ENCODE peak calls at places on chromosomes 3 and 15, in eight cellular contexts. M is T-cell; O is left cardiac atrium; V is RPMI8226; E is NCI-H774; F is CD8-positive, alpha-beta T cell; G is NCI-H1105; U is DMS53. H is an unnamed sample.

GRCh38 chr3:11601446-11602241 is 42.1 kb downstream of the VGLL4 start:
- DNase-seq in M (no peak), F (no peak), U (no peak), V (no peak), O (peak), E (no peak), G (no peak), H (no peak)

GRCh38 chr3:169348981-169349942 is 314.2 kb downstream of the MECOM start:
- DNase-seq in F (no peak), O (no peak), E (no peak), G (no peak), V (no peak), U (no peak), M (no peak), H (no peak)

GRCh38 chr3:137065381-137065780 is 107.6 kb downstream of the IL20RB start:
- DNase-seq in M (no peak), U (no peak), V (no peak), G (no peak), O (no peak), E (no peak), F (no peak), H (no peak)

GRCh38 chr3:130761730-130762311 is 15.2 kb upstream of the PIK3R4 start:
- DNase-seq in V (no peak), M (no peak), O (no peak), E (no peak), F (no peak), G (no peak), U (no peak), H (no peak)

GRCh38 chr3:163490119-163490518 is 1588.2 kb downstream of the SI start:
- DNase-seq in V (peak), U (peak), F (no peak), M (no peak), G (peak), E (no peak), O (no peak), H (peak)

GRCh38 chr15:67117356-67117755 is 52.0 kb downstream of the SMAD3 start:
- DNase-seq in U (no peak), M (no peak), V (no peak), O (no peak), G (no peak), E (no peak), F (no peak), H (no peak)

GRCh38 chr3:127902486-127902885 is 12.5 kb upstream of the KBTBD12 start:
- DNase-seq in U (no peak), O (no peak), G (no peak), E (no peak), M (no peak), V (no peak), F (no peak), H (no peak)

GRCh38 chr15:75947117-75947516 is 43.4 kb downstream of the FBXO22 start:
- DNase-seq in M (no peak), U (no peak), G (no peak), E (no peak), O (no peak), F (no peak), V (no peak), H (no peak)

GRCh38 chr3:128353991-128354687 is 112.6 kb downstream of the DNAJB8 start:
- DNase-seq in V (no peak), F (no peak), U (no peak), E (no peak), O (no peak), G (no peak), M (no peak), H (no peak)

GRCh38 chr3:34843479-34843870 is 795.9 kb upstream of the ARPP21 start:
- DNase-seq in E (no peak), F (no peak), V (no peak), U (peak), M (no peak), O (no peak), G (no peak), H (no peak)

GRCh38 chr15:90646662-90647305 is 70.4 kb upstream of the BLM start:
- DNase-seq in M (no peak), U (peak), F (no peak), V (no peak), O (no peak), E (no peak), G (no peak), H (peak)